ENCODE peak calls at places on chromosomes 5 and 9, in five cellular contexts. G, R, X, S and J are unnamed samples.

GRCh38 chr9:70438341-70438924 is 24.0 kb upstream of the KLF9 start:
- DNase-seq in G (no peak), X (peak), R (no peak), S (no peak), J (no peak)

GRCh38 chr5:143101740-143102386 is 301.6 kb downstream of the NR3C1 start:
- DNase-seq in X (no peak), S (no peak), R (no peak), G (no peak), J (no peak)

GRCh38 chr5:94433393-94434149 is 184.8 kb downstream of the KIAA0825 start:
- DNase-seq in G (no peak), R (no peak), S (no peak), X (peak), J (no peak)

GRCh38 chr5:77957-78804 is 13.8 kb upstream of the PLEKHG4B start:
- DNase-seq in S (no peak), X (no peak), R (peak), G (no peak), J (no peak)

GRCh38 chr5:4989121-4989520 is 151.0 kb upstream of the ADAMTS16 start:
- DNase-seq in X (no peak), R (no peak), G (no peak), S (no peak), J (no peak)

GRCh38 chr5:160477266-160477970 is 55.8 kb downstream of the PTTG1 start:
- DNase-seq in G (no peak), S (no peak), R (no peak), X (no peak), J (no peak)

GRCh38 chr9:72127753-72128152 is 21.5 kb upstream of the GDA start:
- DNase-seq in S (no peak), G (no peak), R (no peak), X (no peak), J (no peak)

GRCh38 chr5:126865299-126865698 is 88.4 kb downstream of the LMNB1 start:
- DNase-seq in G (no peak), R (no peak), X (no peak), S (no peak), J (no peak)

GRCh38 chr9:127405344-127406125 is 8.6 kb downstream of the SLC2A8 start:
- DNase-seq in X (no peak), G (no peak), R (no peak), S (no peak), J (no peak)

GRCh38 chr9:104090578-104090977 is 3.5 kb upstream of the SMC2 start:
- DNase-seq in S (no peak), X (no peak), R (no peak), G (no peak), J (no peak)

GRCh38 chr9:15509931-15510788 is 610 bp downstream of the PSIP1 start:
- DNase-seq in S (no peak), X (no peak), G (peak), R (peak), J (no peak)

GRCh38 chr9:4575997-4576396 is 85.7 kb downstream of the SLC1A1 start:
- DNase-seq in G (no peak), S (no peak), R (no peak), X (no peak), J (no peak)

GRCh38 chr9:31519011-31519410 is 865.4 kb upstream of the ACO1 start:
- DNase-seq in S (no peak), X (no peak), G (no peak), R (no peak), J (no peak)

GRCh38 chr9:91117959-91118651 is 243.6 kb downstream of the AUH start:
- DNase-seq in R (peak), G (peak), X (no peak), S (peak), J (no peak)